ENCODE peak calls at places on chromosome 17, in seven cellular contexts. L is fibroblast of pulmonary artery, S is Ammon's horn, J is sciatic nerve, T is kidney tubule cell, O is AG08395, A is EL. R is an unnamed sample.

GRCh38 chr17:15649861-15650391 is 30.4 kb upstream of the FBXW10B start:
- DNase-seq in L (peak; percentile 49), S (no peak), J (no peak), T (peak; percentile 62), O (peak; percentile 40), A (peak; percentile 52), R (peak; percentile 26)

GRCh38 chr17:151886-152859 is 14.8 kb downstream of the SCGB1C2 start:
- DNase-seq in L (no peak), S (no peak), J (peak; percentile 39), T (peak; percentile 42), O (no peak), A (peak; percentile 38), R (no peak)

GRCh38 chr17:41133880-41134735 is 6.2 kb downstream of the KRTAP4-6 start:
- DNase-seq in L (no peak), S (no peak), J (no peak), T (peak; percentile 52), O (no peak), A (no peak), R (no peak)

GRCh38 chr17:19238167-19238505 is 970 bp downstream of the EPN2 start:
- DNase-seq in L (no peak), S (no peak), J (peak; percentile 64), T (peak; percentile 41), O (peak; percentile 27), A (peak; percentile 46), R (no peak)

GRCh38 chr17:32275060-32276042 is 9.7 kb downstream of the RHBDL3 start:
- DNase-seq in L (peak; percentile 73), S (no peak), J (no peak), T (peak; percentile 88), O (peak; percentile 96), A (peak; percentile 97), R (peak; percentile 58)

GRCh38 chr17:37389160-37389559 is 13.4 kb downstream of the C17orf78 start:
- DNase-seq in L (no peak), S (no peak), J (no peak), T (no peak), O (no peak), A (no peak), R (no peak)

GRCh38 chr17:55577687-55578086 is 66.4 kb upstream of the SMIM36 start:
- DNase-seq in L (no peak), S (no peak), J (peak; percentile 75), T (peak; percentile 41), O (no peak), A (no peak), R (no peak)

GRCh38 chr17:7586673-7587419 is 3.0 kb downstream of the SOX15 start:
- DNase-seq in L (no peak), S (no peak), J (no peak), T (peak; percentile 38), O (no peak), A (peak; percentile 43), R (no peak)

GRCh38 chr17:38706625-38707298 is 1.7 kb downstream of the MLLT6 start:
- DNase-seq in L (no peak), S (no peak), J (no peak), T (no peak), O (no peak), A (peak; percentile 19), R (no peak)

GRCh38 chr17:42518755-42519545 is 17.1 kb upstream of the NAGLU start:
- DNase-seq in L (peak; percentile 83), S (no peak), J (peak; percentile 78), T (peak; percentile 38), O (no peak), A (peak; percentile 58), R (no peak)

GRCh38 chr17:40363480-40363838 is 1.1 kb downstream of the GJD3 start:
- DNase-seq in L (no peak), S (no peak), J (peak; percentile 59), T (no peak), O (peak; percentile 23), A (peak; percentile 52), R (no peak)

GRCh38 chr17:63646492-63646815 is 24.2 kb downstream of the MAP3K3 start:
- DNase-seq in L (no peak), S (peak; percentile 15), J (no peak), T (no peak), O (no peak), A (no peak), R (no peak)

GRCh38 chr17:38428643-38429371 is 543 bp downstream of the ARHGAP23 start:
- DNase-seq in L (peak; percentile 40), S (peak; percentile 90), J (peak; percentile 80), T (peak; percentile 74), O (peak; percentile 62), A (peak; percentile 77), R (no peak)

GRCh38 chr17:42844271-42844670 is at the start of gene AOC2:
- DNase-seq in L (peak; percentile 30), S (no peak), J (no peak), T (no peak), O (peak; percentile 35), A (no peak), R (no peak)

GRCh38 chr17:62140376-62140775 is 75.3 kb upstream of the MED13 start:
- DNase-seq in L (no peak), S (no peak), J (no peak), T (no peak), O (no peak), A (no peak), R (no peak)

GRCh38 chr17:6508519-6509294 is 47.6 kb downstream of the PITPNM3 start:
- DNase-seq in L (no peak), S (no peak), J (no peak), T (peak; percentile 40), O (no peak), A (no peak), R (no peak)

GRCh38 chr17:81256616-81257015 is 17.5 kb downstream of the NDUFAF8 start:
- DNase-seq in L (peak; percentile 42), S (no peak), J (no peak), T (peak; percentile 84), O (peak; percentile 63), A (peak; percentile 58), R (peak; percentile 67)

GRCh38 chr17:36945959-36946725 is 2.6 kb upstream of the AATF start:
- DNase-seq in L (no peak), S (no peak), J (no peak), T (no peak), O (no peak), A (no peak), R (no peak)

GRCh38 chr17:20992987-20993862 is 49.6 kb downstream of the USP22 start:
- DNase-seq in L (peak; percentile 88), S (peak; percentile 89), J (peak; percentile 83), T (peak; percentile 58), O (peak; percentile 91), A (peak; percentile 62), R (peak; percentile 51)

GRCh38 chr17:40309031-40309937 is at the start of gene RARA:
- DNase-seq in L (peak; percentile 47), S (peak; percentile 80), J (peak; percentile 77), T (peak; percentile 32), O (no peak), A (no peak), R (no peak)

GRCh38 chr17:30920683-30921543 is 832 bp upstream of the ADAP2 start:
- DNase-seq in L (no peak), S (no peak), J (no peak), T (no peak), O (no peak), A (no peak), R (no peak)

GRCh38 chr17:40329981-40330794 is 21.2 kb downstream of the RARA start:
- DNase-seq in L (no peak), S (no peak), J (no peak), T (no peak), O (no peak), A (no peak), R (no peak)

GRCh38 chr17:42131971-42132370 is 9.4 kb downstream of the HSPB9 start:
- DNase-seq in L (peak; percentile 63), S (no peak), J (no peak), T (no peak), O (no peak), A (no peak), R (no peak)

GRCh38 chr17:36844013-36844412 is 93.3 kb upstream of the LHX1 start:
- DNase-seq in L (no peak), S (no peak), J (no peak), T (no peak), O (no peak), A (no peak), R (no peak)